ENCODE peak calls at places on chromosomes 2 and 18, in seven cellular contexts. I, J, N, V, Z, U and E are unnamed samples.

GRCh38 chr18:72762505-72763122 is 105.2 kb downstream of the NETO1 start:
- DNase-seq in J (peak), I (no peak), V (peak), N (peak), Z (no peak), U (peak), E (peak)

GRCh38 chr18:35478520-35479435 is 19.0 kb downstream of the INO80C start:
- DNase-seq in Z (no peak), I (no peak), N (peak), J (peak), U (no peak), V (peak), E (peak)

GRCh38 chr2:13745324-13745723 is 887.2 kb upstream of the LRATD1 start:
- DNase-seq in I (no peak), Z (no peak), N (no peak), V (no peak), U (peak), J (no peak), E (no peak)

GRCh38 chr2:241673797-241674725 is 12.6 kb downstream of the DTYMK start:
- DNase-seq in N (no peak), J (peak), Z (no peak), V (peak), I (no peak), U (no peak), E (no peak)

GRCh38 chr2:26355038-26355995 is 8.7 kb upstream of the ADGRF3 start:
- DNase-seq in N (peak), V (peak), Z (no peak), J (peak), I (no peak), U (no peak), E (no peak)

GRCh38 chr2:73070651-73071451 is 661 bp downstream of the SFXN5 start:
- DNase-seq in V (peak), U (peak), N (peak), I (peak), Z (no peak), J (peak), E (peak)

GRCh38 chr2:120919771-120920437 is 184.2 kb downstream of the GLI2 start:
- DNase-seq in J (peak), N (no peak), Z (no peak), I (no peak), U (no peak), V (peak), E (no peak)

GRCh38 chr2:229835601-229836283 is 86.1 kb downstream of the TRIP12 start:
- DNase-seq in V (peak), U (no peak), J (peak), Z (no peak), N (no peak), I (peak), E (no peak)

GRCh38 chr2:109645412-109646184 is 31.4 kb downstream of the SOWAHC start:
- DNase-seq in N (no peak), I (no peak), J (no peak), Z (no peak), U (no peak), V (no peak), E (no peak)